ENCODE peak calls at places on chromosomes 2 and 18, in four cellular contexts. S is kidney epithelial cell, Z is GM06990, W is fibroblast of mammary gland. V is an unnamed sample.

GRCh38 chr2:140353541-140353940 is 1573.4 kb upstream of the NXPH2 start:
- DNase-seq in S (no peak), Z (no peak), W (peak), V (no peak)

GRCh38 chr2:121479882-121480522 is 50.7 kb upstream of the RNU4ATAC start:
- DNase-seq in S (no peak), Z (no peak), W (peak), V (no peak)

GRCh38 chr2:69893684-69894481 is at the start of gene SNRNP27:
- DNase-seq in S (peak), Z (peak), W (peak), V (no peak)

GRCh38 chr2:14634885-14635871 is 2.7 kb downstream of the LRATD1 start:
- DNase-seq in S (no peak), Z (no peak), W (peak), V (peak)

GRCh38 chr2:62354771-62355550 is 151.0 kb downstream of the TMEM17 start:
- DNase-seq in S (no peak), Z (no peak), W (peak), V (no peak)

GRCh38 chr2:205734436-205734835 is 52.1 kb downstream of the NRP2 start:
- DNase-seq in S (peak), Z (no peak), W (peak), V (no peak)

GRCh38 chr2:146374505-146374904 is 1470.3 kb upstream of the ACVR2A start:
- DNase-seq in S (no peak), Z (no peak), W (peak), V (no peak)

GRCh38 chr18:59148192-59148591 is 8.5 kb downstream of the SEC11C start:
- DNase-seq in S (no peak), Z (no peak), W (no peak), V (no peak)

GRCh38 chr18:48545690-48546365 is 7.0 kb downstream of the CTIF start:
- DNase-seq in S (no peak), Z (no peak), W (peak), V (no peak)

GRCh38 chr2:224849264-224849663 is 133.1 kb upstream of the CCDC195 start:
- DNase-seq in S (no peak), Z (no peak), W (no peak), V (no peak)

GRCh38 chr18:24319757-24320156 is 77.9 kb downstream of the OSBPL1A start:
- DNase-seq in S (no peak), Z (no peak), W (no peak), V (peak)

DNA sequence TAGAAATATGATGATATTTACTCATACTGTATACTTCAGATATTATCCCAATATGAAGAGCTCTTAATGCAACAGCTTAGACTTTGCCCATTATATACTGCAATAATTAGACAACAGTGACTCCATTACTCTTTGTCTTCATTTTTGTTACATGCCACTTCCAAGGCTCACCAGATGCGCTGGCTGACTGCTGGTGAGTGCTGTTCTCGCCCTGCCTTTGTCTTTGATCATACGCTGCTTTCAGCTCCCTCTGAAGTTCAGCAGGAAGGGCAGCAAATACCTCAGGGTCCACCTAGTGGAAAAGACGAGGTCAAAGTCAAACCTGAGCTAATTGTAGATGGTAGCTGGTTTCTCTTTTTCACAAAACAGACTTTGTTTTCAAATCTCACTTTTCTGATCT is 66.3 kb downstream of the EIF5B start:
- DNase-seq in S (no peak), Z (no peak), W (no peak), V (no peak)
- TF ChIP-seq CTCF in S (peak), Z (no peak), W (no peak), V (peak)

DNA sequence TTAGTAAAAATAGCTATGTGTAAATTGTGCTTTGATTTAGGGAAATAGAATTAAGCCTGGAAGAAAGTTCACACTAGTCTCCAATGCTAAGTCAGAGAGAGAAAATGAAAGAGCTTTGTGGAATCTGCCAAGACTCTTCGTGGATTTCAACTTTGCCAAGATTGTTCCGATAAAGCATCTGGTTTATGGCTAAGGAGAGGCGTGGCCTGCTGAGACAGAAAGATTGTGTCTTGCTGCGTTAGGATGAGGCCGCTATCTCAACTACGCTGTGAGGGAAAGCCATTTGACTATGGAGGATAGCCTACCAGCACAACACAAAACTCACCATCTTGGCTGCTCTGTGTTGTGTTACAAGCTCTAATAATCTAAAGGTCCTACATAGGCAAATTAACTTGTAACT is 60.2 kb upstream of the SLC16A14 start:
- DNase-seq in S (no peak), Z (no peak), W (peak), V (no peak)
- H3K4me3 ChIP-seq in S (no peak), Z (no peak), W (no peak), V (no peak)

GRCh38 chr2:100773538-100773937 is 46.4 kb upstream of the NPAS2 start:
- DNase-seq in S (no peak), Z (no peak), W (peak), V (no peak)
- TF ChIP-seq CTCF in S (no peak), Z (no peak), W (no peak), V (no peak)

GRCh38 chr2:160491922-160492371 is 1.7 kb downstream of the RBMS1 start:
- DNase-seq in S (peak), Z (no peak), W (peak), V (no peak)
- H3K4me3 ChIP-seq in S (peak), Z (no peak), W (peak), V (peak)

DNA sequence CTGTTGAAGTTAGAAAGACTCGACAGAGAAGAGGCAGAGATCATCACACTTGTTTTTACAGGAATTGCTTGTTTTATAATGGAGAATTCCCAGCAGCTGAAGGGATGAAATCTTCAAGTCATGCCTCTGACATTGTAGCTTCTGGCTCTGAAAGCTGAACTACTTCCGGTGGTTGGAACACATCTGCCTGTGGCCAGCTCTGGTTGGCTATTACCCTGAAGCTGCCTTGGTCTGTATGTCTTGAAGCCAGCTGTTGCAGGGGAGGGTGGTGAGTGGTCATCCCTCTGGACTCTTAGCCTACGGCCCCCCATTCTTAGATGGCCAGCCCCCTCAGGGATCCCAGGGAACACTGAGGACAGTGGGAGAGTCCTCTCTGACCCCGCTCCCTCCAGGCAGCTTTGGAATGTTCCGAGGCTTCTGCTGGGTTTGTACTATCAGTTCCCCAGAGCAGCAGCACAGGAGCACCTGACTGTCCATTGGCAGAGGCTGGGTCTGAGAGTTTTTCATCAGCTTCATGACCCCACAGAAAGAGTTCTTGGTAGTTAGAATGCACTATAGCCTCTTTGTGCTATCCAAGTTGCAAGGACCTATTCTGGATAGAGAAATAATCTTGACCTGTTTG is 87.4 kb upstream of the CAPN13 start:
- DNase-seq in S (no peak), Z (no peak), W (no peak), V (no peak)
- TF ChIP-seq CTCF in S (no peak), Z (no peak), W (no peak), V (no peak)

DNA sequence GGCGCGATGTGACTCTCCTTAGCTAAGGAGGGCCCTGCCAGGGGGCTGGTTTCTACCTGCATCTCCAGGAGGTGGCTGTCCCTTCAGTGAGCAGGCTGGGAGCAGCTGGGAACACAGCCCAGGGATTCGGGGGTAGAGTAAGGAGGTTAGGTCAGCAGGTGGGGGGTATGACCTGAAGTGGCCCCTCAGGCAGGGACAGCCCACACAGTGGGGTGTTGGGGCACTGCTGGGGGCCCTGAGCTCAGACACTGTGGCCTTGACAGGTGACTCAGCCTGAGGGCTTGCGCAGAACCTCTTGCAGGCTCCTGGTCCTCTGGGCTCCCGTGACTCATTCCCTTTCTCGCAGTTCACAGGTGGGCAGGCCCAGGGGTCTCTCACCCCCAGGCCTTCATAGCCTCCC is 185.8 kb upstream of the BCL2L11 start:
- DNase-seq in S (no peak), Z (no peak), W (no peak), V (no peak)
- H3K4me3 ChIP-seq in S (no peak), Z (no peak), W (no peak), V (no peak)

DNA sequence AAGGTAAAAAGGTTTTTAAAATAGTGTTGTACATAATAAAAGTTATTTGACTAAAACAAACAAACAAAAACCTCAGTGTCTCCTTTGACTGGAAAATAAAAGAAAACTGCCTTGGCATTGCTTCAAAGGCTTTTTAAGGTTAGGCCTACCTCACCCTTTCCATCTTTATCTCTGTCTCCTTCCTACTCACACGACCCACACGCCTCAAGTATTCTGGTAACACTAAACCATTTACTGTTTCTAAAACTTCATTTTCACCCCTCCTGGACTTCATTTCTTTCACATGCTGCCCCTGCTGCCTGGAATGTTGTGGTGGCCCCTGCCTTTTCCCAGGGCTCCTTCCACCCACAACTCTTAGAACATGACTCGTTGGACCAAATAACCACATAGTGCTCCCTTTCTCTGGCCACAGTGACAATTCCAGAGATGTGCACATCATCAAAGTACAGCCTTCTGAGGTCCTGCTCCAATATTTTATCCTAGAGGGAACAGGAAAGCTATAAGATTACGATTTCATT is 54.0 kb downstream of the ERBB4 start:
- DNase-seq in S (no peak), Z (no peak), W (peak), V (no peak)
- TF ChIP-seq CTCF in S (peak), Z (no peak), W (no peak), V (no peak)